ENCODE peak calls at places on chromosome 1, in four cellular contexts. R is HL-60, V is K562, A is GM12878. L is an unnamed sample.

GRCh38 chr1:89974701-89975470 is 20.0 kb upstream of the ZNF326 start:
- DNase-seq in V (peak), R (no peak), A (no peak), L (no peak)

GRCh38 chr1:119220980-119221379 is 80.5 kb upstream of the WARS2 start:
- DNase-seq in A (no peak), V (no peak), R (no peak), L (no peak)

GRCh38 chr1:52142220-52143153 is 598 bp downstream of the ZFYVE9 start:
- DNase-seq in A (no peak), R (no peak), V (peak), L (peak)

GRCh38 chr1:208093754-208094719 is 150.1 kb downstream of the PLXNA2 start:
- DNase-seq in V (peak), R (peak), A (no peak), L (peak)

GRCh38 chr1:206558794-206559660 is 51.7 kb downstream of the RASSF5 start:
- DNase-seq in R (no peak), A (no peak), V (peak), L (no peak)

GRCh38 chr1:197917813-197918646 is 858 bp downstream of the LHX9 start:
- DNase-seq in R (no peak), A (no peak), V (no peak), L (no peak)

GRCh38 chr1:151990856-151991198 is 2.8 kb downstream of the S100A10 start:
- DNase-seq in A (no peak), V (no peak), R (no peak), L (no peak)

GRCh38 chr1:64826991-64827390 is 82.1 kb downstream of the RAVER2 start:
- DNase-seq in A (no peak), R (no peak), V (no peak), L (no peak)

GRCh38 chr1:59026472-59026948 is 242.7 kb upstream of the JUN start:
- DNase-seq in V (no peak), R (no peak), A (no peak), L (no peak)

GRCh38 chr1:25619101-25619890 is 2.7 kb downstream of the MAN1C1 start:
- DNase-seq in R (no peak), A (no peak), V (peak), L (no peak)

GRCh38 chr1:7727816-7728477 is 43.1 kb upstream of the VAMP3 start:
- DNase-seq in R (no peak), V (no peak), A (no peak), L (no peak)

GRCh38 chr1:178417858-178418257 is 78.9 kb downstream of the CLEC20A start:
- DNase-seq in R (no peak), A (no peak), V (no peak), L (no peak)

GRCh38 chr1:3900969-3901529 is 977 bp upstream of the C1orf174 start:
- DNase-seq in R (peak), V (peak), A (peak), L (peak)

GRCh38 chr1:39668111-39668510 is 3.8 kb downstream of the NT5C1A start:
- DNase-seq in A (no peak), V (no peak), R (no peak), L (no peak)

GRCh38 chr1:109933856-109934711 is 23.4 kb downstream of the CSF1 start:
- DNase-seq in V (peak), A (no peak), R (no peak), L (no peak)

GRCh38 chr1:3483801-3484444 is 29.5 kb downstream of the ARHGEF16 start:
- DNase-seq in A (no peak), R (no peak), V (peak), L (peak)

GRCh38 chr1:22044690-22045420 is 7.7 kb upstream of the CDC42 start:
- DNase-seq in A (no peak), V (peak), R (no peak), L (no peak)

GRCh38 chr1:39116868-39117728 is 87.4 kb upstream of the MACF1 start:
- DNase-seq in R (no peak), V (peak), A (no peak), L (no peak)

GRCh38 chr1:26597629-26598039 is 68.1 kb downstream of the RPS6KA1 start:
- DNase-seq in R (no peak), V (peak), A (no peak), L (no peak)

GRCh38 chr1:28273216-28273860 is 14.0 kb downstream of the SESN2 start:
- DNase-seq in A (no peak), R (no peak), V (no peak), L (no peak)

GRCh38 chr1:209751627-209752231 is 4.1 kb upstream of the TRAF3IP3 start:
- DNase-seq in R (no peak), V (no peak), A (peak), L (no peak)

GRCh38 chr1:153515504-153516394 is 20.0 kb downstream of the S100A6 start:
- DNase-seq in V (peak), A (no peak), R (peak), L (no peak)

GRCh38 chr1:30719406-30720270 is 3.7 kb downstream of the MATN1 start:
- DNase-seq in R (no peak), V (peak), A (peak), L (no peak)

GRCh38 chr1:233240839-233241682 is 54.5 kb downstream of the PCNX2 start:
- DNase-seq in A (no peak), R (no peak), V (peak), L (peak)

GRCh38 chr1:30755746-30756145 is 1.8 kb downstream of the LAPTM5 start:
- DNase-seq in A (no peak), R (no peak), V (no peak), L (no peak)

GRCh38 chr1:72034827-72035226 is 247.5 kb downstream of the NEGR1 start:
- DNase-seq in V (no peak), R (no peak), A (no peak), L (no peak)

GRCh38 chr1:33410091-33410701 is 20.7 kb downstream of the PHC2 start:
- DNase-seq in R (no peak), V (no peak), A (no peak), L (no peak)
- TF ChIP-seq SPI1 in R (no peak), V (no peak), A (no peak), L (no peak)

GRCh38 chr1:35577071-35577998 is 4.2 kb downstream of the TFAP2E start:
- DNase-seq in R (no peak), V (no peak), A (peak), L (peak)
- TF ChIP-seq SPI1 in R (no peak), V (no peak), A (no peak), L (no peak)

GRCh38 chr1:57160594-57160993 is 194.8 kb upstream of the C8B start:
- DNase-seq in V (no peak), R (no peak), A (no peak), L (no peak)
- TF ChIP-seq SPI1 in V (no peak), R (no peak), A (no peak), L (no peak)

GRCh38 chr1:97827887-97828286 is 92.9 kb downstream of the DPYD start:
- DNase-seq in R (no peak), A (no peak), V (no peak), L (no peak)
- TF ChIP-seq SPI1 in R (no peak), A (no peak), V (no peak), L (no peak)

GRCh38 chr1:68232354-68233148 is at the start of gene WLS:
- DNase-seq in R (peak), V (no peak), A (no peak), L (no peak)

GRCh38 chr1:68230901-68231626 is 1.3 kb downstream of the WLS start:
- DNase-seq in V (no peak), A (no peak), R (no peak), L (no peak)

GRCh38 chr1:68231627-68232303 is 558 bp downstream of the WLS start:
- DNase-seq in V (no peak), R (no peak), A (no peak), L (no peak)

GRCh38 chr1:68234094-68234493 is 1.8 kb upstream of the WLS start:
- DNase-seq in V (no peak), A (no peak), R (no peak), L (no peak)

DNA sequence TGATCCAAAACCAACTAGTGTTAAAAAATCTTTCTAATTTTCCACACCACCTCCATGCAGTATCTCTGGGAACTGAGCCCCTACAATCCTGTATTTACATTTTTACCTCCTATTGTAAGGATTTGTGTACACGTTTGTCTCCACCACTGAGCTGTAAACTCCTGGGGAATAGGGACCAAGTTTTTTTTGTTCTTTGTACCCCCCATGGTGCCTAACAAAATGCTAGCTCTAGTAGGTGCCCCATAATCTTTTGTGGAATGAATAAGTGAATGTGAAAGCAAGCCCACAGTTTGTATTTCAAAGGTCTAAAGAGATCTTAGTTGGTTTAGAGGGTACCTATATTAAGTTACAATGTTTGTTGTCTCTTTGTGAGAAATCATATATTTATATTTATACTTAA is 879 bp upstream of the WLS start:
- DNase-seq in R (no peak), A (no peak), V (no peak), L (no peak)
- TF ChIP-seq SPI1 in R (no peak), A (no peak), V (no peak), L (no peak)

L was measured in GM12891.